ENCODE peak calls at places on chromosome 10, in four cellular contexts. D, M, F and Q are unnamed samples.
A peak's percentile ranks its signal among the peaks of the same experiment; 100 is the strongest.

GRCh38 chr10:60479305-60480020 is 89.8 kb upstream of the ANK3 start:
- DNase-seq in D (no peak), M (no peak), F (no peak), Q (no peak)

GRCh38 chr10:71647526-71648354 is 71.8 kb downstream of the C10orf105 start:
- DNase-seq in D (peak; percentile 70), M (no peak), F (no peak), Q (no peak)

GRCh38 chr10:92181575-92181974 is 109.3 kb downstream of the CPEB3 start:
- DNase-seq in D (peak; percentile 55), M (no peak), F (no peak), Q (no peak)

GRCh38 chr10:125605167-125605566 is 77.8 kb downstream of the TEX36 start:
- DNase-seq in D (no peak), M (no peak), F (no peak), Q (no peak)

GRCh38 chr10:113679463-113680171 is at the start of gene CASP7:
- DNase-seq in D (peak; percentile 92), M (peak; percentile 88), F (peak; percentile 89), Q (peak; percentile 78)

GRCh38 chr10:97058521-97058920 is 127.2 kb downstream of the SLIT1 start:
- DNase-seq in D (no peak), M (no peak), F (peak; percentile 47), Q (no peak)

GRCh38 chr10:48970654-48971053 is 31.0 kb upstream of the LRRC18 start:
- DNase-seq in D (no peak), M (no peak), F (no peak), Q (no peak)

GRCh38 chr10:110668443-110668842 is 24.3 kb downstream of the RBM20 start:
- DNase-seq in D (no peak), M (no peak), F (no peak), Q (no peak)

GRCh38 chr10:76555271-76555670 is 1082.3 kb downstream of the KCNMA1 start:
- DNase-seq in D (no peak), M (no peak), F (no peak), Q (no peak)

GRCh38 chr10:31317652-31318381 is 1.2 kb upstream of the ZEB1 start:
- DNase-seq in D (no peak), M (no peak), F (no peak), Q (no peak)

GRCh38 chr10:78972160-78972946 is 96.4 kb upstream of the ZMIZ1 start:
- DNase-seq in D (no peak), M (peak; percentile 88), F (peak; percentile 88), Q (peak; percentile 45)

GRCh38 chr10:47179291-47179647 is 120.7 kb upstream of the GDF10 start:
- DNase-seq in D (no peak), M (no peak), F (no peak), Q (no peak)

GRCh38 chr10:62817120-62817762 is 1.1 kb upstream of the EGR2 start:
- DNase-seq in D (peak; percentile 43), M (no peak), F (peak; percentile 70), Q (peak; percentile 43)

GRCh38 chr10:84269773-84270172 is 24.9 kb downstream of the RGR start:
- DNase-seq in D (no peak), M (no peak), F (no peak), Q (no peak)

GRCh38 chr10:43901302-43901701 is 252.6 kb upstream of the ZNF32 start:
- DNase-seq in D (peak; percentile 26), M (no peak), F (no peak), Q (no peak)

GRCh38 chr10:30436200-30436599 is 2.2 kb downstream of the MAP3K8 start:
- DNase-seq in D (no peak), M (no peak), F (no peak), Q (peak; percentile 45)

GRCh38 chr10:80411681-80412230 is 3.4 kb downstream of the PRXL2A start:
- DNase-seq in D (no peak), M (no peak), F (no peak), Q (no peak)

GRCh38 chr10:128468462-128468861 is 342.2 kb upstream of the MKI67 start:
- DNase-seq in D (no peak), M (no peak), F (no peak), Q (no peak)

GRCh38 chr10:120432209-120432608 is 24.8 kb upstream of the PLPP4 start:
- DNase-seq in D (no peak), M (no peak), F (no peak), Q (no peak)

GRCh38 chr10:21174670-21175495 is 277.8 kb upstream of the NEBL start:
- DNase-seq in D (no peak), M (no peak), F (no peak), Q (no peak)

GRCh38 chr10:119447421-119447820 is 95.1 kb downstream of the RGS10 start:
- DNase-seq in D (no peak), M (no peak), F (no peak), Q (no peak)

GRCh38 chr10:123781956-123782500 is 109.6 kb downstream of the CPXM2 start:
- DNase-seq in D (no peak), M (no peak), F (no peak), Q (no peak)

GRCh38 chr10:86855503-86855902 is 99.1 kb downstream of the BMPR1A start:
- DNase-seq in D (no peak), M (no peak), F (no peak), Q (no peak)

GRCh38 chr10:24925799-24926198 is 26.6 kb downstream of the PRTFDC1 start:
- DNase-seq in D (no peak), M (no peak), F (no peak), Q (no peak)

GRCh38 chr10:4651404-4652037 is 174.5 kb upstream of the AKR1E2 start:
- DNase-seq in D (no peak), M (no peak), F (no peak), Q (no peak)

GRCh38 chr10:96211775-96212174 is 59.6 kb downstream of the BLNK start:
- DNase-seq in D (no peak), M (no peak), F (no peak), Q (no peak)

GRCh38 chr10:110310741-110311140 is 6.0 kb upstream of the SMNDC1 start:
- DNase-seq in D (no peak), M (no peak), F (no peak), Q (no peak)

GRCh38 chr10:103467391-103467790 is 8.7 kb upstream of the CALHM1 start:
- DNase-seq in D (peak; percentile 51), M (no peak), F (no peak), Q (no peak)

GRCh38 chr10:117477961-117478670 is 64.4 kb upstream of the EMX2 start:
- DNase-seq in D (no peak), M (no peak), F (no peak), Q (no peak)

GRCh38 chr10:7541137-7542087 is 125.4 kb downstream of the ITIH5 start:
- DNase-seq in D (no peak), M (peak; percentile 77), F (peak; percentile 82), Q (peak; percentile 34)

GRCh38 chr10:117545141-117546019 is 2.8 kb downstream of the EMX2 start:
- DNase-seq in D (no peak), M (peak; percentile 82), F (no peak), Q (no peak)

GRCh38 chr10:122449153-122449552 is 5.3 kb upstream of the ARMS2 start:
- DNase-seq in D (no peak), M (no peak), F (no peak), Q (no peak)

GRCh38 chr10:13074562-13075451 is 25.2 kb upstream of the OPTN start:
- DNase-seq in D (peak; percentile 53), M (no peak), F (peak; percentile 55), Q (peak; percentile 66)

GRCh38 chr10:11610855-11611247 is 599 bp downstream of the USP6NL start:
- DNase-seq in D (peak; percentile 64), M (peak; percentile 81), F (peak; percentile 43), Q (peak; percentile 43)

GRCh38 chr10:120505866-120506265 is 48.8 kb downstream of the PLPP4 start:
- DNase-seq in D (no peak), M (no peak), F (no peak), Q (no peak)

GRCh38 chr10:132538790-132539421 is 1.3 kb downstream of the INPP5A start:
- DNase-seq in D (no peak), M (no peak), F (peak; percentile 28), Q (no peak)

GRCh38 chr10:132536241-132536963 is 1.2 kb upstream of the INPP5A start:
- DNase-seq in D (peak; percentile 30), M (peak; percentile 72), F (no peak), Q (no peak)

GRCh38 chr10:132538031-132538789 is 623 bp downstream of the INPP5A start:
- DNase-seq in D (no peak), M (peak; percentile 78), F (peak; percentile 40), Q (no peak)

GRCh38 chr10:132537713-132538020 is at the start of gene INPP5A:
- DNase-seq in D (no peak), M (no peak), F (no peak), Q (no peak)

DNA sequence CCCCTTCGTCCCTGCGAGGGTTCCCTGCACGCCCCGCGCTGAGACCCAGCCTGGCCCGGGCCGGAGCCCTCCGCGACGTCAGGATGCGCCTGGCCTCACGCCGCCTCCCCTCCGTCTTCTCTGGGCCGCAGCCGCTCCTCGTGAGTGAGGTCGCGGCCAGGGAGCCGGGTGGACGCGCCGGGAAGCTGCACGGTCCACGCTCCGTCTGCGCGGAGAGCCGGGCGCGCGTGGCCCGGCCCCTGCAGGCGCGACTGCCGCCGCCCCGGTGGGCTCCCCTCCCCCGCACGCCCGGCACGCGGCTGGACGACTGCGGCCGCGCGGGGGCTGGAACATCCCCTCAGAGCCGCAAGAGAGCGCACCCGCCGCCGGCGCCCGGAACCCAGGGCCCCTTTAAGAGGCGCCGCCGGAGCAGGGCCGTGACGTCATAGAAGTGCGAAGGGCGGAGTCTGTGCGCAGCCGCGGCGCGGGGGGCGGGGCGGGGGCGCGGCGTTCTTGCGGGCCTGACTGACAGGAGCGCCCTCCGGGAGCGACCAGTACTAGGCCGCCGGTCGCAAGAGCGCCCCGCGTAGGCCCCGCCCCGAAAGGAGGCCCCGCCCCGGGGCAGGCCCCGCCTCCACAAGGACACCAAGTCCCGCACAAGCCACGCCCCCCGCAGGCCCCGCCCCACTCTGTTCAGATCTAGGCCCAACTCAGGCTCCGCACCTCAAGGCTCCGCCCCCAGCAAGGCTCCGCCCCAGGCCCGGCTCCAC is 449 bp upstream of the INPP5A start:
- DNase-seq in D (peak; percentile 98), M (peak; percentile 100), F (peak; percentile 100), Q (peak; percentile 100)
- H3K4me1 ChIP-seq in D (peaks cover 45% of the 10 kb centered on the region), M (peaks cover 55% of the 10 kb centered on the region), F (peaks cover 32% of the 10 kb centered on the region), Q (peaks cover 34% of the 10 kb centered on the region)

GRCh38 chr10:27618906-27619305 is 114.8 kb downstream of the RAB18 start:
- DNase-seq in D (no peak), M (no peak), F (no peak), Q (no peak)
- H3K27ac ChIP-seq in D (no peak overlapping the region), M (no peak overlapping the region), F (no peak overlapping the region), Q (no peak overlapping the region)

GRCh38 chr10:35136263-35136815 is 9.7 kb downstream of the CREM start:
- DNase-seq in D (peak; percentile 71), M (no peak), F (no peak), Q (no peak)

GRCh38 chr10:35132727-35133126 is 6.1 kb downstream of the CREM start:
- DNase-seq in D (no peak), M (no peak), F (no peak), Q (no peak)

GRCh38 chr10:35135861-35136260 is 9.2 kb downstream of the CREM start:
- DNase-seq in D (peak; percentile 61), M (no peak), F (no peak), Q (no peak)

GRCh38 chr10:35130588-35131146 is 4.0 kb downstream of the CREM start:
- DNase-seq in D (peak; percentile 19), M (no peak), F (no peak), Q (no peak)

GRCh38 chr10:35133586-35133985 is 6.9 kb downstream of the CREM start:
- DNase-seq in D (no peak), M (no peak), F (no peak), Q (no peak)
- H3K4me1 ChIP-seq in D (peaks cover 64% of the 10 kb centered on the region), M (peaks cover 29% of the 10 kb centered on the region), F (no peaks in the 10 kb centered on the region), Q (peaks cover 7% of the 10 kb centered on the region)

GRCh38 chr10:73873843-73874215 is 526 bp downstream of the CAMK2G start:
- DNase-seq in D (no peak), M (no peak), F (no peak), Q (no peak)
- H3K27ac ChIP-seq in D (no peak overlapping the region), M (peak overlapping the region; percentile 18), F (no peak overlapping the region), Q (no peak overlapping the region)

GRCh38 chr10:33326897-33327296 is 7.6 kb downstream of the NRP1 start:
- DNase-seq in D (no peak), M (no peak), F (no peak), Q (no peak)
- H3K4me1 ChIP-seq in D (no peaks in the 10 kb centered on the region), M (peaks cover 36% of the 10 kb centered on the region), F (peaks cover 29% of the 10 kb centered on the region), Q (peaks cover 27% of the 10 kb centered on the region)